ENCODE peak calls at places on chromosome 16, in five cellular contexts. One of them, this sample, is unnamed.

GRCh38 chr16:27859020-27859419 is 204.5 kb downstream of the GSG1L start:
- DNase-seq in Panc1: no peak
- DNase-seq in bronchial epithelial cell: no peak
- DNase-seq in tibial artery: no peak
- DNase-seq in adrenal gland: no peak
- DNase-seq in this sample: no peak

GRCh38 chr16:30005341-30006094 is 5.3 kb downstream of the DOC2A start:
- DNase-seq in tibial artery: no peak
- DNase-seq in Panc1: no peak
- DNase-seq in bronchial epithelial cell: no peak
- DNase-seq in adrenal gland: peak; percentile 51
- DNase-seq in this sample: no peak

GRCh38 chr16:68548947-68549346 is 9.9 kb downstream of the ZFP90 start:
- DNase-seq in tibial artery: no peak
- DNase-seq in bronchial epithelial cell: no peak
- DNase-seq in Panc1: no peak
- DNase-seq in adrenal gland: no peak
- DNase-seq in this sample: no peak

GRCh38 chr16:71723537-71724319 is 773 bp downstream of the PHLPP2 start:
- DNase-seq in tibial artery: peak; percentile 62
- DNase-seq in adrenal gland: peak; percentile 75
- DNase-seq in Panc1: no peak
- DNase-seq in bronchial epithelial cell: peak; percentile 29
- DNase-seq in this sample: peak; percentile 76

GRCh38 chr16:89489731-89490385 is 503 bp downstream of the ANKRD11 start:
- DNase-seq in Panc1: no peak
- DNase-seq in bronchial epithelial cell: no peak
- DNase-seq in adrenal gland: no peak
- DNase-seq in tibial artery: no peak
- DNase-seq in this sample: no peak

GRCh38 chr16:50671644-50672260 is 9.4 kb downstream of the SNX20 start:
- DNase-seq in adrenal gland: peak; percentile 47
- DNase-seq in tibial artery: no peak
- DNase-seq in bronchial epithelial cell: peak; percentile 22
- DNase-seq in Panc1: no peak
- DNase-seq in this sample: no peak

GRCh38 chr16:74742051-74742481 is 32.6 kb downstream of the FA2H start:
- DNase-seq in tibial artery: no peak
- DNase-seq in adrenal gland: no peak
- DNase-seq in Panc1: no peak
- DNase-seq in bronchial epithelial cell: peak; percentile 22
- DNase-seq in this sample: no peak

GRCh38 chr16:53071748-53072301 is 17.0 kb downstream of the CHD9 start:
- DNase-seq in bronchial epithelial cell: no peak
- DNase-seq in tibial artery: peak; percentile 54
- DNase-seq in adrenal gland: peak; percentile 57
- DNase-seq in Panc1: no peak
- DNase-seq in this sample: peak; percentile 88

GRCh38 chr16:89722392-89723278 is 1.3 kb downstream of the ZNF276 start:
- DNase-seq in bronchial epithelial cell: peak; percentile 73
- DNase-seq in adrenal gland: peak; percentile 65
- DNase-seq in tibial artery: peak; percentile 64
- DNase-seq in Panc1: no peak
- DNase-seq in this sample: peak; percentile 82

GRCh38 chr16:86211265-86211664 is 299.1 kb upstream of the FOXF1 start:
- DNase-seq in tibial artery: no peak
- DNase-seq in adrenal gland: no peak
- DNase-seq in Panc1: no peak
- DNase-seq in bronchial epithelial cell: no peak
- DNase-seq in this sample: no peak

GRCh38 chr16:4303973-4304372 is 11.9 kb upstream of the GLIS2 start:
- DNase-seq in adrenal gland: no peak
- DNase-seq in Panc1: no peak
- DNase-seq in bronchial epithelial cell: no peak
- DNase-seq in tibial artery: no peak
- DNase-seq in this sample: no peak

GRCh38 chr16:18966791-18967190 is 16.9 kb upstream of the TMC7 start:
- DNase-seq in Panc1: no peak
- DNase-seq in tibial artery: no peak
- DNase-seq in bronchial epithelial cell: no peak
- DNase-seq in adrenal gland: no peak
- DNase-seq in this sample: no peak

GRCh38 chr16:22291860-22292692 is 5.1 kb upstream of the POLR3E start:
- DNase-seq in Panc1: no peak
- DNase-seq in adrenal gland: no peak
- DNase-seq in tibial artery: no peak
- DNase-seq in bronchial epithelial cell: no peak
- DNase-seq in this sample: no peak

GRCh38 chr16:4319454-4319853 is 3.6 kb downstream of the GLIS2 start:
- DNase-seq in tibial artery: peak; percentile 63
- DNase-seq in Panc1: no peak
- DNase-seq in adrenal gland: peak; percentile 46
- DNase-seq in bronchial epithelial cell: no peak
- DNase-seq in this sample: no peak

GRCh38 chr16:11439790-11440656 is 94.8 kb downstream of the RMI2 start:
- DNase-seq in bronchial epithelial cell: peak; percentile 3
- DNase-seq in adrenal gland: no peak
- DNase-seq in Panc1: no peak
- DNase-seq in tibial artery: no peak
- DNase-seq in this sample: no peak

DNA sequence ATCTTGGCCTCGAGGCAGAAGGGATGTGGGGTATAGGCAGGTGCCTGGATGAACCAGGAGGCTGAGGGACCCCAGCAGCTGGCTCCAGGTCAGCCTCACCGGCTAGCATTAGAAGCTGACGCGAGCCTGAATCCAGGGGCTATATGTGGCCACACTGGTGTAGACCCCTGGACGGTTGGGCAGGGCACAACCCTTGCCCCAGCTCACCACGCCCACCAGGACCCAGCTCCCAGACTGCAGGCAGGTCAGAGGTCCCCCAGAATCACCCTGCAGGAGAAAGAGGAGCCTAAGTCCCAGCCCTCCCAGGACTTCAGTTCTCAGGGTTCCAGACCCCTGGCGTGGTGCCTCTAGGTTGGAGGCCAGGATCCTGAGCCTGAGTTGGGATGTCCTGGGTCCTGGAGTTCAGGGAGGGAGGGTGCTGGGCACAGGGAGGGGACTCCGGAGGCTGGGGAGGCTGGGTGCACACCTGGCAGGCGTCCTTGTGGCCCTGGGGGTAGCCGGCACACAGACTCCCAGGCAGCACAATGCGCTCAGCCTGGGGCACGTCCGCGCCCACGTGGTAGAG is 2.7 kb downstream of the PRSS33 start:
- DNase-seq in tibial artery: no peak
- DNase-seq in bronchial epithelial cell: no peak
- DNase-seq in adrenal gland: peak; percentile 17
- DNase-seq in Panc1: no peak
- DNase-seq in this sample: no peak
- H3K4me3 ChIP-seq in tibial artery: peak overlapping the region; percentile 34
- H3K4me3 ChIP-seq in bronchial epithelial cell: no peak overlapping the region
- H3K4me3 ChIP-seq in adrenal gland: no peak overlapping the region
- H3K4me3 ChIP-seq in Panc1: no peak overlapping the region
- H3K4me3 ChIP-seq in this sample: peak overlapping the region; percentile 57

DNA sequence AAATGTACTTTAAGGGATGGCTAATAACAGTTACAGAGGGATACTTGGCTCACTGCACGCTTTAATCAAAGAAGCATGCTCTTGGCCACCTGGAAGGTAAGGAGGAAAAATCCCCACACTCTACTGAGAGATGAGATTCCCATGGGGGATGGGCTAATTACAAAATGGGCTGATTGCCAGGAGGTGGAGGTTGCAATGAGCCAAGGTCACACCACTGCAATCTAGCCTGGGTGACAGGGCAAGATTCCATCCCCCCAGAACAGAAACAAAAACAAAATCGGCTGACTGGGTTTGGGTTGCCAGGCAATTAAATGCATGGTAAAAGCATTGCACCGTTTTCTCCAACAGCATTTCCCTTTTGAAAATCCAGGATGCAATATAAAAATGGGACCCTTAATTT is 18.0 kb downstream of the N4BP1 start:
- DNase-seq in adrenal gland: peak; percentile 31
- DNase-seq in Panc1: no peak
- DNase-seq in tibial artery: no peak
- DNase-seq in bronchial epithelial cell: no peak
- DNase-seq in this sample: no peak
- H3K36me3 ChIP-seq in adrenal gland: no peaks in the 10 kb centered on the region
- H3K36me3 ChIP-seq in Panc1: no peaks in the 10 kb centered on the region
- H3K36me3 ChIP-seq in tibial artery: no peaks in the 10 kb centered on the region
- H3K36me3 ChIP-seq in bronchial epithelial cell: no peaks in the 10 kb centered on the region
- H3K36me3 ChIP-seq in this sample: no peaks in the 10 kb centered on the region

DNA sequence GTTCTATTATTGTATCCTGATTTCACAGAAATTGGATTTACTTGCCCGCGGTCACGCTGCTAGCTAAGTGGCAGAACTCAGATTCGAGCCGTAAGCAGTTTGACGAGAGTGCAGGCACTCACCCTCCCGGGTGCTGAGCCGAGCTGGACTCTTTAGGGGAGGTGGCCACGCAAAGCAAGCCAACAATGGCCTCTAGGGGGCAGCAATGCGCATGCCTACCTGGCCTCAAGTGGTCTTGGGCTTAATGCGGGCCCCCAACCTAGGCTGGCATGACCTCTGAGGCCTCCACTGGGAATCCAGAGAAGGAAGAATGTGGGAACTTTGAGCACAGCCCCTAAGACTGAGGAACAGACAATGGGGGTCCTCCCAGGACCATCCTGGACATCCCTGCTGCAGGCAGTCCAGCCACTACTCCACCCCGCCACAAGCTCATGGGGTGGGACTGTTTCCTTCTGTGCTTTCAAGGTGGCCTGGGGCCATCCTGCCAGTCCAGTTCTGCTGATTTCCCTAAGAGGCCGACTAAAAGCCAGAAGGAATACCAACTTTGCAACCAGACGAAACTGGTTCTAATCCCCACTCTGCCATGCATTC is 276.5 kb downstream of the XYLT1 start:
- DNase-seq in bronchial epithelial cell: no peak
- DNase-seq in Panc1: no peak
- DNase-seq in adrenal gland: peak; percentile 76
- DNase-seq in tibial artery: peak; percentile 41
- DNase-seq in this sample: peak; percentile 27
- TF ChIP-seq CTCF in bronchial epithelial cell: no peak
- TF ChIP-seq CTCF in Panc1: peak; percentile 74
- TF ChIP-seq CTCF in adrenal gland: peak; percentile 63
- TF ChIP-seq CTCF in tibial artery: peak; percentile 67
- TF ChIP-seq CTCF in this sample: peak; percentile 64

DNA sequence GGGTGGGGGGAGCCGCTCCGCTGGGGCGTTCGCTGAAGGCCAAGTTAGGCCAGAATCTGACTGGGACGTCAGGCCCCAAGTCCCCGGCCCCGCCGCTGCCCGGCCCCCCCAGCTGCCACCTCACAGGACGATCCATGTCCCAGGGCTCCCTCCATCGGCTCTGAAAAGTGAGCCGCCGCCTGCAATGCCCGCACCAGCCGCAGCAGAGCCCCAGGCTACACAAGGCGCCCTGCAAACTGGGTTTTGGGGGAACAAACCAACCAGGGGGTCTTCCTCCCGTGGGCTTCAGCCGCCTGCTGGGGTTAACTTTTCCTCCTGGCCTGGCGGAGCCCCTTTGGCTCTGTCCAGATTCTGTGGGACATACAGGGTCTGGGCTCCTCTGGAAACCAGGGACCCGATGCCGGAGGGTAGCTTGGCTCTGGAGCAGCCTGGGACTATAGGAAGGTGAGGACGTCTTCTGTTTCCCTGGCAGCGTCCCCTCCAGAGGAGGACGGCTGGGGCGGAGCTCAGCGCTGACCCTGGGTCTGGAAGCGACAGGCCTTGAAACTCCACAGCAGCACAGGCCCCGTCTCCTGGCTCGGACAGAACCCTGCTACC is 835 bp downstream of the NME4 start:
- DNase-seq in Panc1: no peak
- DNase-seq in tibial artery: peak; percentile 83
- DNase-seq in adrenal gland: peak; percentile 87
- DNase-seq in bronchial epithelial cell: peak; percentile 28
- DNase-seq in this sample: peak; percentile 74
- H3K4me3 ChIP-seq in Panc1: peak overlapping the region; percentile 49
- H3K4me3 ChIP-seq in tibial artery: peak overlapping the region; percentile 75
- H3K4me3 ChIP-seq in adrenal gland: no peak overlapping the region
- H3K4me3 ChIP-seq in bronchial epithelial cell: no peak overlapping the region
- H3K4me3 ChIP-seq in this sample: peak overlapping the region; percentile 75

GRCh38 chr16:66740010-66740409 is 11.4 kb downstream of the DYNC1LI2 start:
- DNase-seq in Panc1: no peak
- DNase-seq in adrenal gland: no peak
- DNase-seq in tibial artery: no peak
- DNase-seq in bronchial epithelial cell: no peak
- DNase-seq in this sample: no peak
- H3K36me3 ChIP-seq in Panc1: peaks cover 14% of the 10 kb centered on the region
- H3K36me3 ChIP-seq in adrenal gland: no peaks in the 10 kb centered on the region
- H3K36me3 ChIP-seq in tibial artery: peaks cover 34% of the 10 kb centered on the region
- H3K36me3 ChIP-seq in bronchial epithelial cell: peaks cover 12% of the 10 kb centered on the region
- H3K36me3 ChIP-seq in this sample: peaks cover 64% of the 10 kb centered on the region

GRCh38 chr16:57688487-57688986 is 6.1 kb upstream of the DRC7 start:
- DNase-seq in adrenal gland: no peak
- DNase-seq in bronchial epithelial cell: no peak
- DNase-seq in Panc1: no peak
- DNase-seq in tibial artery: no peak
- DNase-seq in this sample: no peak

GRCh38 chr16:57688987-57689771 is 5.4 kb upstream of the DRC7 start:
- DNase-seq in tibial artery: no peak
- DNase-seq in bronchial epithelial cell: no peak
- DNase-seq in adrenal gland: no peak
- DNase-seq in Panc1: no peak
- DNase-seq in this sample: no peak

GRCh38 chr16:57684626-57685358 is 9.8 kb upstream of the DRC7 start:
- DNase-seq in bronchial epithelial cell: no peak
- DNase-seq in Panc1: no peak
- DNase-seq in tibial artery: no peak
- DNase-seq in adrenal gland: no peak
- DNase-seq in this sample: no peak

GRCh38 chr16:57685633-57686032 is 9.0 kb upstream of the DRC7 start:
- DNase-seq in adrenal gland: no peak
- DNase-seq in Panc1: no peak
- DNase-seq in tibial artery: no peak
- DNase-seq in bronchial epithelial cell: no peak
- DNase-seq in this sample: no peak

DNA sequence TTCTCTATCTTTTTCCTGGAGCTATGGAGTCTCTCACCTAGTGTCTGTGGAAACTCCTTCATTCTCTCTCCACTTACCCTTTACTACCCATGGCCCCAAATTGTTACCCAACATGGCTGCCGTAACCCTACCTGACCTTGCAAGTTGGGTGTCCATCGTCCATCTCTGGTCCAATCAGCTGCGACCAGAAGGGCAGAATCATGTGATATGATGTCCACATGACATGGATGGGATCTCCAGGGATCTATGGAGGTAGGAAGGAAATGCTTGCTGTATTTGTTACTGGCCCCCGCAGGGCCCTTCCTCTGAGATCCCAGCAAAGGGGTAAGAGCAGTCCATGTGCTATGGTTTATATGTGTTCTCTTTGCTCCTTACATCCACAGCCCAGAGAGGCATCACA is 8.0 kb upstream of the DRC7 start:
- DNase-seq in tibial artery: no peak
- DNase-seq in Panc1: no peak
- DNase-seq in adrenal gland: no peak
- DNase-seq in bronchial epithelial cell: no peak
- DNase-seq in this sample: no peak
- TF ChIP-seq CTCF in tibial artery: no peak
- TF ChIP-seq CTCF in Panc1: no peak
- TF ChIP-seq CTCF in adrenal gland: no peak
- TF ChIP-seq CTCF in bronchial epithelial cell: no peak
- TF ChIP-seq CTCF in this sample: no peak

This sample was measured in left ventricle myocardium inferior.